ENCODE peak calls at places on chromosomes 2 and 18, in eight cellular contexts. Q is breast epithelium; M is D341Med; I is stimulated activated CD4-positive, alpha-beta T cell treated with anti-CD3 and anti-CD28 coated beads, Interleukin-4, amount 100 ng/mL, for 4 hours; F is HL-60; Y is H9; A is HEK293T; Z is NCI-H1417 treated with DMSO at 0.1 percent for 48 hours. B is an unnamed sample.

GRCh38 chr2:64852771-64853241 is 136.4 kb upstream of the SLC1A4 start:
- DNase-seq in Q (no peak), M (no peak), I (no peak), F (peak; percentile 82), Y (no peak), A (no peak), Z (no peak), B (peak; percentile 79)

GRCh38 chr18:37355772-37356171 is 209.8 kb downstream of the CELF4 start:
- DNase-seq in Q (no peak), M (no peak), I (no peak), F (no peak), Y (no peak), A (no peak), Z (no peak), B (no peak)

GRCh38 chr2:141660232-141660631 is 470.6 kb downstream of the LRP1B start:
- DNase-seq in Q (no peak), M (no peak), I (no peak), F (no peak), Y (no peak), A (no peak), Z (no peak), B (no peak)

GRCh38 chr2:208929489-208929864 is 494.4 kb upstream of the MAP2 start:
- DNase-seq in Q (no peak), M (no peak), I (no peak), F (no peak), Y (no peak), A (no peak), Z (no peak), B (no peak)

GRCh38 chr2:127665267-127665893 is 9.9 kb downstream of the LIMS2 start:
- DNase-seq in Q (no peak), M (no peak), I (no peak), F (no peak), Y (no peak), A (no peak), Z (no peak), B (no peak)

GRCh38 chr2:20565623-20566236 is 85.2 kb downstream of the HS1BP3 start:
- DNase-seq in Q (no peak), M (no peak), I (no peak), F (no peak), Y (no peak), A (no peak), Z (no peak), B (no peak)

GRCh38 chr2:127811922-127812321 is 951 bp upstream of the WDR33 start:
- DNase-seq in Q (no peak), M (no peak), I (no peak), F (no peak), Y (no peak), A (no peak), Z (no peak), B (no peak)

GRCh38 chr2:45283764-45284620 is 274.7 kb upstream of the SIX2 start:
- DNase-seq in Q (no peak), M (no peak), I (no peak), F (no peak), Y (no peak), A (peak; percentile 21), Z (no peak), B (no peak)

GRCh38 chr2:60553496-60553991 is at the start of gene BCL11A:
- DNase-seq in Q (peak; percentile 62), M (peak; percentile 75), I (no peak), F (peak; percentile 93), Y (peak; percentile 93), A (peak; percentile 25), Z (no peak), B (peak; percentile 77)

GRCh38 chr2:71930073-71930681 is 217.5 kb downstream of the CYP26B1 start:
- DNase-seq in Q (no peak), M (peak; percentile 8), I (no peak), F (no peak), Y (peak; percentile 15), A (peak; percentile 4), Z (peak; percentile 5), B (no peak)

GRCh38 chr2:134537121-134537520 is 181.7 kb downstream of the TMEM163 start:
- DNase-seq in Q (no peak), M (no peak), I (no peak), F (no peak), Y (no peak), A (no peak), Z (no peak), B (no peak)

GRCh38 chr2:108778857-108779256 is 7.7 kb upstream of the CCDC138 start:
- DNase-seq in Q (no peak), M (no peak), I (no peak), F (no peak), Y (no peak), A (no peak), Z (no peak), B (no peak)